ENCODE peak calls at places on chromosomes 12 and 14, in five cellular contexts. O is iPS-NIHi11, H is cardiac fibroblast, J is SW480, M is uterus. V is an unnamed sample.

GRCh38 chr14:37588667-37588955 is 6.4 kb downstream of the FOXA1 start:
- DNase-seq in O (no peak), H (no peak), J (no peak), M (no peak), V (no peak)

GRCh38 chr14:89841855-89842254 is 112.7 kb downstream of the EFCAB11 start:
- DNase-seq in O (peak; percentile 27), H (no peak), J (no peak), M (no peak), V (no peak)

GRCh38 chr12:93911436-93911835 is 234.3 kb downstream of the CRADD start:
- DNase-seq in O (no peak), H (peak; percentile 84), J (no peak), M (no peak), V (no peak)

GRCh38 chr12:130192667-130193345 is 30.5 kb downstream of the FZD10 start:
- DNase-seq in O (peak; percentile 37), H (no peak), J (peak; percentile 64), M (no peak), V (no peak)

GRCh38 chr12:58176296-58176869 is 235.0 kb downstream of the ATP23 start:
- DNase-seq in O (peak; percentile 61), H (peak; percentile 55), J (peak; percentile 32), M (no peak), V (peak; percentile 20)

GRCh38 chr12:67593871-67594330 is 54.6 kb upstream of the DYRK2 start:
- DNase-seq in O (no peak), H (no peak), J (no peak), M (no peak), V (no peak)

GRCh38 chr14:52706724-52707706 is at the start of gene PSMC6:
- DNase-seq in O (peak; percentile 96), H (peak; percentile 91), J (peak; percentile 93), M (peak; percentile 95), V (peak; percentile 96)

GRCh38 chr12:47775100-47775911 is 2.3 kb downstream of the SLC48A1 start:
- DNase-seq in O (no peak), H (peak; percentile 60), J (no peak), M (no peak), V (no peak)

GRCh38 chr12:57093412-57094193 is 4.7 kb downstream of the NAB2 start:
- DNase-seq in O (peak; percentile 89), H (peak; percentile 94), J (no peak), M (peak; percentile 94), V (peak; percentile 83)

V was measured in heart left ventricle.